ENCODE peak calls at places on chromosomes 6 and 20, in four cellular contexts. W is K562, O is HL-60, G is GM12878. Q is an unnamed sample.

GRCh38 chr6:89254569-89254968 is 37.4 kb upstream of the GABRR1 start:
- DNase-seq in G (no peak), W (no peak), O (no peak), Q (no peak)

GRCh38 chr6:72348926-72349325 is 272.9 kb upstream of the KCNQ5 start:
- DNase-seq in G (no peak), W (no peak), O (no peak), Q (no peak)

GRCh38 chr6:29733057-29733456 is 9.8 kb downstream of the HLA-F start:
- DNase-seq in G (no peak), W (no peak), O (no peak), Q (no peak)

GRCh38 chr6:160261991-160262718 is 3.5 kb upstream of the SLC22A2 start:
- DNase-seq in G (no peak), O (no peak), W (peak; percentile 51), Q (no peak)

GRCh38 chr6:11021003-11021402 is 23.1 kb downstream of the ELOVL2 start:
- DNase-seq in O (no peak), W (no peak), G (no peak), Q (no peak)

GRCh38 chr20:8385247-8385646 is 253.2 kb downstream of the PLCB1 start:
- DNase-seq in G (no peak), W (no peak), O (no peak), Q (no peak)

GRCh38 chr6:3732345-3733141 is 19.0 kb downstream of the PXDC1 start:
- DNase-seq in G (no peak), O (peak; percentile 52), W (peak; percentile 84), Q (peak; percentile 58)

GRCh38 chr6:36436466-36436865 is 6.2 kb downstream of the PXT1 start:
- DNase-seq in G (no peak), W (no peak), O (no peak), Q (no peak)

GRCh38 chr6:53795254-53795701 is 473 bp downstream of the LRRC1 start:
- DNase-seq in W (no peak), G (no peak), O (peak; percentile 7), Q (no peak)

GRCh38 chr6:12032783-12033573 is 20.9 kb downstream of the HIVEP1 start:
- DNase-seq in G (no peak), O (no peak), W (no peak), Q (no peak)

GRCh38 chr6:141401851-141402250 is 730.9 kb upstream of the GJE1 start:
- DNase-seq in G (no peak), O (no peak), W (no peak), Q (no peak)

GRCh38 chr20:46523108-46523507 is 9.7 kb upstream of the ZNF334 start:
- DNase-seq in G (no peak), W (no peak), O (no peak), Q (no peak)

GRCh38 chr6:47352169-47352568 is 42.5 kb upstream of the TNFRSF21 start:
- DNase-seq in O (no peak), G (no peak), W (peak; percentile 17), Q (no peak)

DNA sequence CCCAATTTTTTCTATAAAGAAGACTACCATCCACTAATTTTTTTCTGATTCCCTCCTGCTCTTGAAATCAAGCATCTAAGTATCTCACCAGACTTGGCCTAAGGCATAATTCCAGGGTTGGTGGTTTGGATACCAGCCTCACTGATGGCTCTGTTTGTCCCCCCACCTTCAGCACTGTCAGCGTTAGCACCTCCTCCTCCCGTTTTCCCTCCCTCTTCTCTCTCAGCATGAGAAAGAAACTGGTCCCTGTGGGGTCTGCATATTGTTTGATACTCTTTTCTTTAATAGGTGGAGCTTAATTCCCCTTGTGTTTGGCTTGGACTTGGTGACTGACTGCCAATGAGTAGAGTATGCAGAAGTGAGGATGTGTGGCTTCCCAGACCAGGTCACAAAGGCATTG is 65.1 kb downstream of the RIOK1 start:
- DNase-seq in O (no peak), W (no peak), G (no peak), Q (no peak)
- TF ChIP-seq SPI1 in O (no peak), W (no peak), G (no peak), Q (no peak)

DNA sequence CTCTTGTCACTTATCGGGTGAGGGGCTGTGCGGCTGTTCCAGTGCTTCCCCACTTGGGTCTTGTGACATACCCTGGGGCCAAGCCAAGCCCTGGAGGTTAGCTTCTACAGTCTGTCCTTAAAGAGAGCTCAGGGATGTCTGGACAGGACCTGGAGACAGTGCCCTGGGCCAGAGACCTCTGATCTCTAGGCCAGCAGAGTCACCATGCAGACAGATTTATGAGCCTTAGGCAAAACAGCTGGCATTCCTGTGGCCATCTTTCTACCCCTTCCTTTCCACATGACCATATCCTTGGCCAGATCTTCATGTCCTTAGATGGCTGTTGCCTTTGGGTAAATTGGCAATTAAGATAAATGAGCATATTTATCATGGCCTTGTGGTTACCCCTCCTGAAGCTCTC is 678.6 kb downstream of the MAFB start:
- DNase-seq in W (no peak), G (no peak), O (no peak), Q (no peak)
- TF ChIP-seq SPI1 in W (no peak), G (no peak), O (no peak), Q (no peak)

DNA sequence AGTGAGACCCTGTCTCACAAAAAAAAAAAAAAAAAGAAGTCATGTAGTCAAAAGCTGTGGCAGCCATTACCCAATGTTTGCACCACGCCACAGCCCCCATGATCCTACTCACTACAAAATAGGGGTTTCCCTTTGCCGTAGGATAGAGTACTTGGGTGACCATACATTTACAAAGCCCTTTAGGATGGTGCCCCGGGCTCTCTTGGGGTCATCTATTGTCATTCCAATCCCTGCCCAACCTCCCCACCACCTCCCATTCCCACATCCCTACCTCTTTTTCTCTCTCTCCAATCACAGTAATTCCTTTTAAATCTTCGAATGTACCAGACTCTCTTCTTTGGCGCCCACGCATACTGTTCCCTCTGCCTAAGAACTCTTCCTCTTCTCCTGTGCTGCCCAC is 74.6 kb downstream of the KIAA0319 start:
- DNase-seq in W (no peak), G (no peak), O (no peak), Q (no peak)
- TF ChIP-seq SPI1 in W (no peak), G (no peak), O (no peak), Q (no peak)

DNA sequence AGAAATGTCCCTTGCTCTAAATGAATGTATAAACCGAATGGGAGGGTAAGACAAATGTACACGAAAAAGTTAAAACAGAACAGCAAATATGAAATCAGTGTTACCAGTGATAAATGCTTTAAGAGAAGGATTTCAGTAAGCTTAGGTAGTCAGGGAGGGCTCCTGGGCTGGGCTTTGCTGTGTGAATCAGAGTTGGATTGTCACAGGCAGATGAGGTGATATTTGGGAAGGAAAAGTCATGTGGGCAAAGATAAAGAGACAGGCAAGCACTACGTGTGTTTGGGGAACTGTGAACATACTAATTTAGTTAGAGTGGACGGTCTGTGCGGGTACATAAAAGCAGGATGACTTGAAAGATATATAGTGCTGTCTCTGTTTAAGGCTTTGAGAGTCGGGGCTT is 114.8 kb downstream of the CRYBG1 start:
- DNase-seq in W (no peak), O (no peak), G (no peak), Q (no peak)
- TF ChIP-seq SPI1 in W (no peak), O (no peak), G (no peak), Q (no peak)

DNA sequence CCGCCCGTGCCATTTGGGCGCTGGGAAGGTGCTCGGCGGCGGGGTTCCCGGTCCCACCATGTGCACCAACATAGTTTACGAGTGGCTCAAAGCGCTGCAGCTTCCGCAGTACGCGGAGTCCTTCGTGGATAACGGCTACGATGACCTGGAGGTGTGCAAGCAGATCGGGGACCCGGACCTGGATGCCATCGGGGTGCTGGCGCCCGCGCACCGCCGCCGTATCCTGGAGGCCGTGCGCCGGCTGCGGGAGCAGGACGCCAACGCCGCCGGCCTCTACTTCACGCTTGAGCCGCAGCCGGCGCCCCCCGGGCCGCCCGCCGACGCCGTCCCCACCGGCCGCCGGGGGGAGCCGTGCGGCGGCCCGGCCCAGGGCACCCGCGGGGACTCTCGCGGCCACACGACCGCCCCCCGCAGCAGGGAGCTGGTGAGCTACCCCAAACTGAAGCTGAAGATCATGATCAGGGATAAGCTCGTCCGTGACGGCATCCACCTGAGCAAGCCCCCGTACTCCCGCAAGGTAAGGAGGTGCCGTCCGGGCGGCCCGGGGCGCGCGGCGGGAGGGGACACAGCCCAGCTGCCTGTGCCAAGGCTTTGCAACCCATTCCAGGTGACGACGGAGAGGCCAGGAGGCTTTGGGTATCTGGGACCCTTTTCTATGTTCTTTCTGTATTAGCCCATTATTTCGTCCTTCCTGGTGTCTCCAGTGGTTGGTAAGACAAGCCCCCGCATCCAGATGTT is 550 bp downstream of the SAMD5 start:
- DNase-seq in G (no peak), W (peak; percentile 54), O (no peak), Q (peak; percentile 14)
- TF ChIP-seq SPI1 in G (no peak), W (no peak), O (no peak), Q (no peak)

GRCh38 chr20:34112600-34113061 is 588 bp upstream of the EIF2S2 start:
- DNase-seq in G (no peak), W (peak; percentile 46), O (peak; percentile 31), Q (peak; percentile 26)
- TF ChIP-seq SPI1 in G (no peak), W (no peak), O (no peak), Q (no peak)

GRCh38 chr6:134005824-134006223 is 46.6 kb downstream of the SLC2A12 start:
- DNase-seq in W (no peak), G (no peak), O (no peak), Q (no peak)

GRCh38 chr6:134000443-134000842 is 47.4 kb downstream of the TBPL1 start:
- DNase-seq in O (no peak), W (no peak), G (no peak), Q (no peak)

GRCh38 chr6:134002821-134003220 is 49.6 kb downstream of the SLC2A12 start:
- DNase-seq in W (no peak), G (no peak), O (peak; percentile 28), Q (no peak)

GRCh38 chr6:134004714-134005113 is 47.7 kb downstream of the SLC2A12 start:
- DNase-seq in W (no peak), O (no peak), G (no peak), Q (no peak)

GRCh38 chr6:134003542-134003951 is 48.9 kb downstream of the SLC2A12 start:
- DNase-seq in G (no peak), W (no peak), O (no peak), Q (no peak)
- TF ChIP-seq SPI1 in G (no peak), W (no peak), O (no peak), Q (no peak)

GRCh38 chr20:36369739-36370138 is 63.6 kb downstream of the DLGAP4 start:
- DNase-seq in G (no peak), W (no peak), O (no peak), Q (no peak)

GRCh38 chr20:36367907-36368306 is 61.8 kb downstream of the DLGAP4 start:
- DNase-seq in G (no peak), O (no peak), W (no peak), Q (no peak)

GRCh38 chr20:36367370-36367745 is 61.2 kb downstream of the DLGAP4 start:
- DNase-seq in G (no peak), W (no peak), O (no peak), Q (no peak)

GRCh38 chr20:36368400-36368799 is 62.3 kb downstream of the DLGAP4 start:
- DNase-seq in O (no peak), G (no peak), W (peak; percentile 42), Q (no peak)

DNA sequence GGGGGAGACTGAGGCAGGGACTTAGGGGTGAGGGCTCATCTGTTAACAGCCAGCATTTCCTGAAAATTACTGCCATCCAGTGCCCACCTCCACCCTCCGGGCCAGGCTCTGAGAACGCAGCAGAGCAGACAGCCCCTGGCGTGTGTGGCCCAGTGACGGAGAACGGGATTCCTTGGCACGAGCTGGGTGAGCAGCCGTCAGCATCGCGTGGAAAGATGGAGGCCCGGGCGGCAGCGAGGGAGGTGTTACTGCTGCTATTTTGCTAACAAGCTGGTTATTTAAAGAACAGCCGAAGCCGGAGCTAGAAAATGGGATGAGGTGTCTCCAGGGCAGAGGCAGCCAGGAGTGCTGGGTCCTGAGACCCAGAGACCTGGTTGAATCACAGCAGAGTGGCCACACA is 62.7 kb downstream of the DLGAP4 start:
- DNase-seq in W (no peak), O (no peak), G (no peak), Q (no peak)
- TF ChIP-seq SPI1 in W (no peak), O (no peak), G (no peak), Q (no peak)